ENCODE peak calls at places on chromosomes 16 and 17, in ten cellular contexts. One of them, this sample, is unnamed.

GRCh38 chr17:40915199-40915661 is 22.2 kb downstream of the KRT23 start:
- DNase-seq in psoas muscle: no peak
- DNase-seq in cardiac muscle cell: peak
- DNase-seq in fibroblast of gingiva: peak
- DNase-seq in effector CD4-positive, alpha-beta T cell: no peak
- DNase-seq in activated CD4-positive, alpha-beta T cell treated with anti-CD3 and anti-CD28 coated beads for 24 hours: no peak
- DNase-seq in effector CD8-positive, alpha-beta T cell: no peak
- DNase-seq in stimulated activated CD4-positive, alpha-beta T cell treated with anti-CD3 and anti-CD28 coated beads, Interleukin-1b, Interleukin-23, amount 100 ng/mL, for 4 hours: no peak
- DNase-seq in endothelial cell: no peak
- DNase-seq in SJSA1: peak
- DNase-seq in this sample: no peak

GRCh38 chr16:89360760-89361435 is 129.5 kb downstream of the ANKRD11 start:
- DNase-seq in psoas muscle: peak
- DNase-seq in cardiac muscle cell: no peak
- DNase-seq in fibroblast of gingiva: no peak
- DNase-seq in effector CD4-positive, alpha-beta T cell: peak
- DNase-seq in activated CD4-positive, alpha-beta T cell treated with anti-CD3 and anti-CD28 coated beads for 24 hours: peak
- DNase-seq in effector CD8-positive, alpha-beta T cell: peak
- DNase-seq in stimulated activated CD4-positive, alpha-beta T cell treated with anti-CD3 and anti-CD28 coated beads, Interleukin-1b, Interleukin-23, amount 100 ng/mL, for 4 hours: peak
- DNase-seq in endothelial cell: no peak
- DNase-seq in SJSA1: no peak
- DNase-seq in this sample: no peak

GRCh38 chr16:28531777-28532744 is 6.7 kb downstream of the NUPR1 start:
- DNase-seq in psoas muscle: peak
- DNase-seq in cardiac muscle cell: peak
- DNase-seq in fibroblast of gingiva: peak
- DNase-seq in effector CD4-positive, alpha-beta T cell: no peak
- DNase-seq in activated CD4-positive, alpha-beta T cell treated with anti-CD3 and anti-CD28 coated beads for 24 hours: no peak
- DNase-seq in effector CD8-positive, alpha-beta T cell: no peak
- DNase-seq in stimulated activated CD4-positive, alpha-beta T cell treated with anti-CD3 and anti-CD28 coated beads, Interleukin-1b, Interleukin-23, amount 100 ng/mL, for 4 hours: no peak
- DNase-seq in endothelial cell: no peak
- DNase-seq in SJSA1: no peak
- DNase-seq in this sample: no peak

GRCh38 chr16:87051526-87052320 is 265.5 kb downstream of the C16orf95 start:
- DNase-seq in psoas muscle: no peak
- DNase-seq in cardiac muscle cell: no peak
- DNase-seq in fibroblast of gingiva: no peak
- DNase-seq in effector CD4-positive, alpha-beta T cell: no peak
- DNase-seq in activated CD4-positive, alpha-beta T cell treated with anti-CD3 and anti-CD28 coated beads for 24 hours: no peak
- DNase-seq in effector CD8-positive, alpha-beta T cell: no peak
- DNase-seq in stimulated activated CD4-positive, alpha-beta T cell treated with anti-CD3 and anti-CD28 coated beads, Interleukin-1b, Interleukin-23, amount 100 ng/mL, for 4 hours: no peak
- DNase-seq in endothelial cell: no peak
- DNase-seq in SJSA1: no peak
- DNase-seq in this sample: no peak

GRCh38 chr16:17160285-17160854 is 310.4 kb downstream of the XYLT1 start:
- DNase-seq in psoas muscle: no peak
- DNase-seq in cardiac muscle cell: no peak
- DNase-seq in fibroblast of gingiva: no peak
- DNase-seq in effector CD4-positive, alpha-beta T cell: no peak
- DNase-seq in activated CD4-positive, alpha-beta T cell treated with anti-CD3 and anti-CD28 coated beads for 24 hours: no peak
- DNase-seq in effector CD8-positive, alpha-beta T cell: no peak
- DNase-seq in stimulated activated CD4-positive, alpha-beta T cell treated with anti-CD3 and anti-CD28 coated beads, Interleukin-1b, Interleukin-23, amount 100 ng/mL, for 4 hours: no peak
- DNase-seq in endothelial cell: no peak
- DNase-seq in SJSA1: no peak
- DNase-seq in this sample: no peak

GRCh38 chr17:36674278-36674650 is 72.9 kb downstream of the MRM1 start:
- DNase-seq in psoas muscle: no peak
- DNase-seq in cardiac muscle cell: no peak
- DNase-seq in fibroblast of gingiva: no peak
- DNase-seq in effector CD4-positive, alpha-beta T cell: peak
- DNase-seq in activated CD4-positive, alpha-beta T cell treated with anti-CD3 and anti-CD28 coated beads for 24 hours: no peak
- DNase-seq in effector CD8-positive, alpha-beta T cell: no peak
- DNase-seq in stimulated activated CD4-positive, alpha-beta T cell treated with anti-CD3 and anti-CD28 coated beads, Interleukin-1b, Interleukin-23, amount 100 ng/mL, for 4 hours: no peak
- DNase-seq in endothelial cell: no peak
- DNase-seq in SJSA1: no peak
- DNase-seq in this sample: no peak

GRCh38 chr16:47461598-47462266 is 601 bp downstream of the PHKB start:
- DNase-seq in psoas muscle: no peak
- DNase-seq in cardiac muscle cell: peak
- DNase-seq in fibroblast of gingiva: peak
- DNase-seq in effector CD4-positive, alpha-beta T cell: no peak
- DNase-seq in activated CD4-positive, alpha-beta T cell treated with anti-CD3 and anti-CD28 coated beads for 24 hours: no peak
- DNase-seq in effector CD8-positive, alpha-beta T cell: no peak
- DNase-seq in stimulated activated CD4-positive, alpha-beta T cell treated with anti-CD3 and anti-CD28 coated beads, Interleukin-1b, Interleukin-23, amount 100 ng/mL, for 4 hours: no peak
- DNase-seq in endothelial cell: peak
- DNase-seq in SJSA1: peak
- DNase-seq in this sample: no peak

GRCh38 chr16:7744546-7745294 is 412.1 kb downstream of the RBFOX1 start:
- DNase-seq in psoas muscle: no peak
- DNase-seq in cardiac muscle cell: no peak
- DNase-seq in fibroblast of gingiva: no peak
- DNase-seq in effector CD4-positive, alpha-beta T cell: no peak
- DNase-seq in activated CD4-positive, alpha-beta T cell treated with anti-CD3 and anti-CD28 coated beads for 24 hours: no peak
- DNase-seq in effector CD8-positive, alpha-beta T cell: no peak
- DNase-seq in stimulated activated CD4-positive, alpha-beta T cell treated with anti-CD3 and anti-CD28 coated beads, Interleukin-1b, Interleukin-23, amount 100 ng/mL, for 4 hours: no peak
- DNase-seq in endothelial cell: no peak
- DNase-seq in SJSA1: no peak
- DNase-seq in this sample: no peak

GRCh38 chr16:5604770-5605169 is 507.2 kb upstream of the EEF2KMT start:
- DNase-seq in psoas muscle: no peak
- DNase-seq in cardiac muscle cell: no peak
- DNase-seq in fibroblast of gingiva: no peak
- DNase-seq in effector CD4-positive, alpha-beta T cell: no peak
- DNase-seq in activated CD4-positive, alpha-beta T cell treated with anti-CD3 and anti-CD28 coated beads for 24 hours: no peak
- DNase-seq in effector CD8-positive, alpha-beta T cell: no peak
- DNase-seq in stimulated activated CD4-positive, alpha-beta T cell treated with anti-CD3 and anti-CD28 coated beads, Interleukin-1b, Interleukin-23, amount 100 ng/mL, for 4 hours: no peak
- DNase-seq in endothelial cell: peak
- DNase-seq in SJSA1: no peak
- DNase-seq in this sample: no peak

GRCh38 chr17:51258756-51259573 is 884 bp downstream of the MBTD1 start:
- DNase-seq in psoas muscle: no peak
- DNase-seq in cardiac muscle cell: peak
- DNase-seq in fibroblast of gingiva: no peak
- DNase-seq in effector CD4-positive, alpha-beta T cell: no peak
- DNase-seq in activated CD4-positive, alpha-beta T cell treated with anti-CD3 and anti-CD28 coated beads for 24 hours: no peak
- DNase-seq in effector CD8-positive, alpha-beta T cell: no peak
- DNase-seq in stimulated activated CD4-positive, alpha-beta T cell treated with anti-CD3 and anti-CD28 coated beads, Interleukin-1b, Interleukin-23, amount 100 ng/mL, for 4 hours: no peak
- DNase-seq in endothelial cell: peak
- DNase-seq in SJSA1: no peak
- DNase-seq in this sample: peak

GRCh38 chr16:12141073-12141472 is 164.5 kb downstream of the SNX29 start:
- DNase-seq in psoas muscle: no peak
- DNase-seq in cardiac muscle cell: no peak
- DNase-seq in fibroblast of gingiva: no peak
- DNase-seq in effector CD4-positive, alpha-beta T cell: no peak
- DNase-seq in activated CD4-positive, alpha-beta T cell treated with anti-CD3 and anti-CD28 coated beads for 24 hours: no peak
- DNase-seq in effector CD8-positive, alpha-beta T cell: no peak
- DNase-seq in stimulated activated CD4-positive, alpha-beta T cell treated with anti-CD3 and anti-CD28 coated beads, Interleukin-1b, Interleukin-23, amount 100 ng/mL, for 4 hours: no peak
- DNase-seq in endothelial cell: no peak
- DNase-seq in SJSA1: no peak
- DNase-seq in this sample: no peak

GRCh38 chr17:47915667-47916242 is 19.7 kb downstream of the SP2 start:
- DNase-seq in psoas muscle: peak
- DNase-seq in cardiac muscle cell: no peak
- DNase-seq in fibroblast of gingiva: no peak
- DNase-seq in effector CD4-positive, alpha-beta T cell: no peak
- DNase-seq in activated CD4-positive, alpha-beta T cell treated with anti-CD3 and anti-CD28 coated beads for 24 hours: no peak
- DNase-seq in effector CD8-positive, alpha-beta T cell: no peak
- DNase-seq in stimulated activated CD4-positive, alpha-beta T cell treated with anti-CD3 and anti-CD28 coated beads, Interleukin-1b, Interleukin-23, amount 100 ng/mL, for 4 hours: no peak
- DNase-seq in endothelial cell: no peak
- DNase-seq in SJSA1: no peak
- DNase-seq in this sample: no peak

GRCh38 chr17:50396261-50397110 is 837 bp downstream of the LRRC59 start:
- DNase-seq in psoas muscle: peak
- DNase-seq in cardiac muscle cell: peak
- DNase-seq in fibroblast of gingiva: peak
- DNase-seq in effector CD4-positive, alpha-beta T cell: no peak
- DNase-seq in activated CD4-positive, alpha-beta T cell treated with anti-CD3 and anti-CD28 coated beads for 24 hours: no peak
- DNase-seq in effector CD8-positive, alpha-beta T cell: no peak
- DNase-seq in stimulated activated CD4-positive, alpha-beta T cell treated with anti-CD3 and anti-CD28 coated beads, Interleukin-1b, Interleukin-23, amount 100 ng/mL, for 4 hours: no peak
- DNase-seq in endothelial cell: no peak
- DNase-seq in SJSA1: peak
- DNase-seq in this sample: no peak

GRCh38 chr16:85103096-85104079 is 8.9 kb downstream of the CIBAR2 start:
- DNase-seq in psoas muscle: no peak
- DNase-seq in cardiac muscle cell: no peak
- DNase-seq in fibroblast of gingiva: no peak
- DNase-seq in effector CD4-positive, alpha-beta T cell: no peak
- DNase-seq in activated CD4-positive, alpha-beta T cell treated with anti-CD3 and anti-CD28 coated beads for 24 hours: no peak
- DNase-seq in effector CD8-positive, alpha-beta T cell: no peak
- DNase-seq in stimulated activated CD4-positive, alpha-beta T cell treated with anti-CD3 and anti-CD28 coated beads, Interleukin-1b, Interleukin-23, amount 100 ng/mL, for 4 hours: no peak
- DNase-seq in endothelial cell: no peak
- DNase-seq in SJSA1: no peak
- DNase-seq in this sample: no peak

GRCh38 chr17:80388601-80389000 is 26.4 kb upstream of the ENDOV start:
- DNase-seq in psoas muscle: no peak
- DNase-seq in cardiac muscle cell: no peak
- DNase-seq in fibroblast of gingiva: no peak
- DNase-seq in effector CD4-positive, alpha-beta T cell: no peak
- DNase-seq in activated CD4-positive, alpha-beta T cell treated with anti-CD3 and anti-CD28 coated beads for 24 hours: no peak
- DNase-seq in effector CD8-positive, alpha-beta T cell: no peak
- DNase-seq in stimulated activated CD4-positive, alpha-beta T cell treated with anti-CD3 and anti-CD28 coated beads, Interleukin-1b, Interleukin-23, amount 100 ng/mL, for 4 hours: no peak
- DNase-seq in endothelial cell: no peak
- DNase-seq in SJSA1: no peak
- DNase-seq in this sample: no peak

GRCh38 chr16:5015351-5015750 is 18.4 kb downstream of the NAGPA start:
- DNase-seq in psoas muscle: no peak
- DNase-seq in cardiac muscle cell: no peak
- DNase-seq in fibroblast of gingiva: no peak
- DNase-seq in effector CD4-positive, alpha-beta T cell: no peak
- DNase-seq in activated CD4-positive, alpha-beta T cell treated with anti-CD3 and anti-CD28 coated beads for 24 hours: no peak
- DNase-seq in effector CD8-positive, alpha-beta T cell: no peak
- DNase-seq in stimulated activated CD4-positive, alpha-beta T cell treated with anti-CD3 and anti-CD28 coated beads, Interleukin-1b, Interleukin-23, amount 100 ng/mL, for 4 hours: no peak
- DNase-seq in endothelial cell: no peak
- DNase-seq in SJSA1: no peak
- DNase-seq in this sample: no peak

GRCh38 chr17:83200231-83200699 is 120.9 kb downstream of the METRNL start:
- DNase-seq in psoas muscle: peak
- DNase-seq in cardiac muscle cell: no peak
- DNase-seq in fibroblast of gingiva: peak
- DNase-seq in effector CD4-positive, alpha-beta T cell: peak
- DNase-seq in activated CD4-positive, alpha-beta T cell treated with anti-CD3 and anti-CD28 coated beads for 24 hours: no peak
- DNase-seq in effector CD8-positive, alpha-beta T cell: no peak
- DNase-seq in stimulated activated CD4-positive, alpha-beta T cell treated with anti-CD3 and anti-CD28 coated beads, Interleukin-1b, Interleukin-23, amount 100 ng/mL, for 4 hours: no peak
- DNase-seq in endothelial cell: peak
- DNase-seq in SJSA1: no peak
- DNase-seq in this sample: no peak

GRCh38 chr17:77214743-77215142 is 74.0 kb downstream of the SEC14L1 start:
- DNase-seq in psoas muscle: peak
- DNase-seq in cardiac muscle cell: peak
- DNase-seq in fibroblast of gingiva: peak
- DNase-seq in effector CD4-positive, alpha-beta T cell: no peak
- DNase-seq in activated CD4-positive, alpha-beta T cell treated with anti-CD3 and anti-CD28 coated beads for 24 hours: no peak
- DNase-seq in effector CD8-positive, alpha-beta T cell: no peak
- DNase-seq in stimulated activated CD4-positive, alpha-beta T cell treated with anti-CD3 and anti-CD28 coated beads, Interleukin-1b, Interleukin-23, amount 100 ng/mL, for 4 hours: no peak
- DNase-seq in endothelial cell: peak
- DNase-seq in SJSA1: peak
- DNase-seq in this sample: no peak

GRCh38 chr17:34579017-34579946 is at the start of gene TMEM132E:
- DNase-seq in psoas muscle: no peak
- DNase-seq in cardiac muscle cell: peak
- DNase-seq in fibroblast of gingiva: no peak
- DNase-seq in effector CD4-positive, alpha-beta T cell: no peak
- DNase-seq in activated CD4-positive, alpha-beta T cell treated with anti-CD3 and anti-CD28 coated beads for 24 hours: no peak
- DNase-seq in effector CD8-positive, alpha-beta T cell: no peak
- DNase-seq in stimulated activated CD4-positive, alpha-beta T cell treated with anti-CD3 and anti-CD28 coated beads, Interleukin-1b, Interleukin-23, amount 100 ng/mL, for 4 hours: no peak
- DNase-seq in endothelial cell: peak
- DNase-seq in SJSA1: no peak
- DNase-seq in this sample: peak

GRCh38 chr16:47141773-47142468 is 1.8 kb downstream of the NETO2 start:
- DNase-seq in psoas muscle: peak
- DNase-seq in cardiac muscle cell: peak
- DNase-seq in fibroblast of gingiva: peak
- DNase-seq in effector CD4-positive, alpha-beta T cell: peak
- DNase-seq in activated CD4-positive, alpha-beta T cell treated with anti-CD3 and anti-CD28 coated beads for 24 hours: peak
- DNase-seq in effector CD8-positive, alpha-beta T cell: peak
- DNase-seq in stimulated activated CD4-positive, alpha-beta T cell treated with anti-CD3 and anti-CD28 coated beads, Interleukin-1b, Interleukin-23, amount 100 ng/mL, for 4 hours: peak
- DNase-seq in endothelial cell: peak
- DNase-seq in SJSA1: peak
- DNase-seq in this sample: peak

GRCh38 chr16:4496305-4496704 is 20.1 kb downstream of the HMOX2 start:
- DNase-seq in psoas muscle: no peak
- DNase-seq in cardiac muscle cell: no peak
- DNase-seq in fibroblast of gingiva: peak
- DNase-seq in effector CD4-positive, alpha-beta T cell: no peak
- DNase-seq in activated CD4-positive, alpha-beta T cell treated with anti-CD3 and anti-CD28 coated beads for 24 hours: no peak
- DNase-seq in effector CD8-positive, alpha-beta T cell: no peak
- DNase-seq in stimulated activated CD4-positive, alpha-beta T cell treated with anti-CD3 and anti-CD28 coated beads, Interleukin-1b, Interleukin-23, amount 100 ng/mL, for 4 hours: no peak
- DNase-seq in endothelial cell: no peak
- DNase-seq in SJSA1: peak
- DNase-seq in this sample: no peak

This sample was measured in progenitor cell of endocrine pancreas.